ENCODE peak calls at places on chromosomes 5 and 9, in six cellular contexts. One of them, this sample, is unnamed.

GRCh38 chr9:94928696-94929372 is 202.3 kb downstream of the AOPEP start:
- DNase-seq in GDM1: no peak
- DNase-seq in mesenteric fat pad: no peak
- DNase-seq in stimulated activated effector memory CD8-positive, alpha-beta T cell treated with anti-CD3 and anti-CD28 coated beads, Interleukin-12 subunit alpha, Interleukin-12 subunit beta, amount 100 ng/mL, for 72 hours: no peak
- DNase-seq in NCI-H1092: no peak
- DNase-seq in IMR-90: peak
- DNase-seq in this sample: peak

GRCh38 chr5:101278917-101279316 is 375.8 kb upstream of the ST8SIA4 start:
- DNase-seq in NCI-H1092: no peak
- DNase-seq in IMR-90: no peak
- DNase-seq in mesenteric fat pad: no peak
- DNase-seq in stimulated activated effector memory CD8-positive, alpha-beta T cell treated with anti-CD3 and anti-CD28 coated beads, Interleukin-12 subunit alpha, Interleukin-12 subunit beta, amount 100 ng/mL, for 72 hours: no peak
- DNase-seq in GDM1: no peak
- DNase-seq in this sample: peak

GRCh38 chr5:170150713-170151104 is 45.0 kb downstream of the FOXI1 start:
- DNase-seq in mesenteric fat pad: no peak
- DNase-seq in NCI-H1092: no peak
- DNase-seq in IMR-90: no peak
- DNase-seq in stimulated activated effector memory CD8-positive, alpha-beta T cell treated with anti-CD3 and anti-CD28 coated beads, Interleukin-12 subunit alpha, Interleukin-12 subunit beta, amount 100 ng/mL, for 72 hours: no peak
- DNase-seq in GDM1: no peak
- DNase-seq in this sample: no peak

GRCh38 chr5:68618501-68618900 is 402.9 kb downstream of the PIK3R1 start:
- DNase-seq in IMR-90: no peak
- DNase-seq in mesenteric fat pad: no peak
- DNase-seq in NCI-H1092: no peak
- DNase-seq in GDM1: no peak
- DNase-seq in stimulated activated effector memory CD8-positive, alpha-beta T cell treated with anti-CD3 and anti-CD28 coated beads, Interleukin-12 subunit alpha, Interleukin-12 subunit beta, amount 100 ng/mL, for 72 hours: no peak
- DNase-seq in this sample: no peak

GRCh38 chr5:176570044-176570443 is 20.9 kb downstream of the CDHR2 start:
- DNase-seq in mesenteric fat pad: no peak
- DNase-seq in NCI-H1092: no peak
- DNase-seq in GDM1: no peak
- DNase-seq in stimulated activated effector memory CD8-positive, alpha-beta T cell treated with anti-CD3 and anti-CD28 coated beads, Interleukin-12 subunit alpha, Interleukin-12 subunit beta, amount 100 ng/mL, for 72 hours: no peak
- DNase-seq in IMR-90: peak
- DNase-seq in this sample: peak

GRCh38 chr5:40404613-40405012 is 275.1 kb upstream of the PTGER4 start:
- DNase-seq in mesenteric fat pad: no peak
- DNase-seq in IMR-90: no peak
- DNase-seq in NCI-H1092: no peak
- DNase-seq in GDM1: no peak
- DNase-seq in stimulated activated effector memory CD8-positive, alpha-beta T cell treated with anti-CD3 and anti-CD28 coated beads, Interleukin-12 subunit alpha, Interleukin-12 subunit beta, amount 100 ng/mL, for 72 hours: no peak
- DNase-seq in this sample: no peak

GRCh38 chr9:100112677-100113336 is 13.8 kb downstream of the INVS start:
- DNase-seq in GDM1: no peak
- DNase-seq in NCI-H1092: no peak
- DNase-seq in IMR-90: no peak
- DNase-seq in mesenteric fat pad: no peak
- DNase-seq in stimulated activated effector memory CD8-positive, alpha-beta T cell treated with anti-CD3 and anti-CD28 coated beads, Interleukin-12 subunit alpha, Interleukin-12 subunit beta, amount 100 ng/mL, for 72 hours: no peak
- DNase-seq in this sample: no peak

GRCh38 chr5:122715095-122715494 is 59.8 kb upstream of the SNX2 start:
- DNase-seq in GDM1: no peak
- DNase-seq in mesenteric fat pad: no peak
- DNase-seq in IMR-90: peak
- DNase-seq in stimulated activated effector memory CD8-positive, alpha-beta T cell treated with anti-CD3 and anti-CD28 coated beads, Interleukin-12 subunit alpha, Interleukin-12 subunit beta, amount 100 ng/mL, for 72 hours: no peak
- DNase-seq in NCI-H1092: no peak
- DNase-seq in this sample: peak

GRCh38 chr9:69391946-69392345 is 66.9 kb downstream of the ENTREP1 start:
- DNase-seq in GDM1: no peak
- DNase-seq in stimulated activated effector memory CD8-positive, alpha-beta T cell treated with anti-CD3 and anti-CD28 coated beads, Interleukin-12 subunit alpha, Interleukin-12 subunit beta, amount 100 ng/mL, for 72 hours: no peak
- DNase-seq in mesenteric fat pad: no peak
- DNase-seq in IMR-90: no peak
- DNase-seq in NCI-H1092: no peak
- DNase-seq in this sample: no peak

GRCh38 chr9:124812401-124813016 is 35.6 kb downstream of the OLFML2A start:
- DNase-seq in stimulated activated effector memory CD8-positive, alpha-beta T cell treated with anti-CD3 and anti-CD28 coated beads, Interleukin-12 subunit alpha, Interleukin-12 subunit beta, amount 100 ng/mL, for 72 hours: no peak
- DNase-seq in NCI-H1092: no peak
- DNase-seq in IMR-90: peak
- DNase-seq in mesenteric fat pad: no peak
- DNase-seq in GDM1: no peak
- DNase-seq in this sample: peak

GRCh38 chr9:126239515-126239914 is 87.1 kb upstream of the MVB12B start:
- DNase-seq in mesenteric fat pad: peak
- DNase-seq in IMR-90: no peak
- DNase-seq in GDM1: no peak
- DNase-seq in stimulated activated effector memory CD8-positive, alpha-beta T cell treated with anti-CD3 and anti-CD28 coated beads, Interleukin-12 subunit alpha, Interleukin-12 subunit beta, amount 100 ng/mL, for 72 hours: no peak
- DNase-seq in NCI-H1092: no peak
- DNase-seq in this sample: no peak

GRCh38 chr5:4941957-4942830 is 197.9 kb upstream of the ADAMTS16 start:
- DNase-seq in NCI-H1092: no peak
- DNase-seq in IMR-90: no peak
- DNase-seq in mesenteric fat pad: no peak
- DNase-seq in GDM1: no peak
- DNase-seq in stimulated activated effector memory CD8-positive, alpha-beta T cell treated with anti-CD3 and anti-CD28 coated beads, Interleukin-12 subunit alpha, Interleukin-12 subunit beta, amount 100 ng/mL, for 72 hours: no peak
- DNase-seq in this sample: no peak